ENCODE peak calls at places on chromosomes 13 and 19, in six cellular contexts. F, H, M, B, O and R are unnamed samples.

GRCh38 chr19:1450735-1451669 is 1.1 kb downstream of the APC2 start:
- DNase-seq in F (no peak), B (no peak), H (no peak), M (no peak), O (no peak), R (peak)

GRCh38 chr13:101757446-101758039 is 305.1 kb downstream of the ITGBL1 start:
- DNase-seq in O (peak), F (no peak), M (peak), B (peak), H (peak), R (peak)

GRCh38 chr13:113110048-113110851 is 4.7 kb downstream of the F7 start:
- DNase-seq in O (peak), F (no peak), M (no peak), H (peak), B (no peak), R (no peak)

GRCh38 chr19:47529018-47529742 is 14.3 kb upstream of the NAPA start:
- DNase-seq in B (no peak), H (no peak), M (no peak), O (no peak), F (no peak), R (no peak)

GRCh38 chr19:49442354-49442753 is 1.0 kb upstream of the SLC17A7 start:
- DNase-seq in H (no peak), B (no peak), F (no peak), O (no peak), M (no peak), R (no peak)

GRCh38 chr13:49374585-49375290 is 69.1 kb downstream of the CAB39L start:
- DNase-seq in F (no peak), B (peak), H (peak), M (no peak), O (peak), R (no peak)

GRCh38 chr13:28049880-28050871 is 50.2 kb downstream of the FLT3 start:
- DNase-seq in M (no peak), F (no peak), H (no peak), B (peak), O (no peak), R (no peak)

GRCh38 chr19:12163841-12164240 is 945 bp downstream of the ZNF136 start:
- DNase-seq in H (peak), M (no peak), F (no peak), B (no peak), O (no peak), R (no peak)

GRCh38 chr13:75724742-75725504 is 88.8 kb downstream of the LMO7 start:
- DNase-seq in O (no peak), M (peak), H (no peak), B (no peak), F (no peak), R (no peak)

GRCh38 chr13:30112602-30113435 is 194.5 kb downstream of the KATNAL1 start:
- DNase-seq in B (peak), O (peak), M (peak), H (peak), F (peak), R (peak)

GRCh38 chr19:57664269-57665127 is 4.2 kb upstream of the ZSCAN4 start:
- DNase-seq in F (peak), M (no peak), H (peak), B (no peak), O (peak), R (peak)

GRCh38 chr19:31286491-31286890 is 62.7 kb downstream of the TSHZ3 start:
- DNase-seq in H (no peak), B (no peak), O (no peak), F (no peak), M (no peak), R (no peak)

GRCh38 chr19:35126624-35126959 is 8.3 kb downstream of the LGI4 start:
- DNase-seq in B (no peak), H (no peak), O (peak), M (no peak), F (no peak), R (peak)

GRCh38 chr19:16612631-16613030 is 15.4 kb downstream of the MED26 start:
- DNase-seq in F (no peak), H (no peak), M (no peak), B (no peak), O (peak), R (no peak)

GRCh38 chr13:37009692-37010091 is 9.1 kb downstream of the EXOSC8 start:
- DNase-seq in B (no peak), M (no peak), H (no peak), F (no peak), O (no peak), R (no peak)

GRCh38 chr13:35474551-35474950 is 1.9 kb downstream of the MAB21L1 start:
- DNase-seq in M (no peak), H (no peak), B (no peak), O (no peak), F (no peak), R (no peak)

GRCh38 chr19:10238172-10238783 is 7.1 kb upstream of the S1PR2 start:
- DNase-seq in B (peak), H (peak), F (no peak), O (peak), M (peak), R (no peak)

GRCh38 chr13:37617162-37617561 is 18.6 kb upstream of the POSTN start:
- DNase-seq in H (peak), O (peak), F (no peak), M (no peak), B (no peak), R (no peak)

GRCh38 chr19:55461974-55462628 is 659 bp upstream of the ISOC2 start:
- DNase-seq in B (peak), O (peak), M (peak), F (no peak), H (peak), R (no peak)

GRCh38 chr13:111330211-111330610 is 9.8 kb downstream of the TEX29 start:
- DNase-seq in B (no peak), F (no peak), O (no peak), H (no peak), M (no peak), R (no peak)

GRCh38 chr19:5684694-5685430 is 4.0 kb downstream of the HSD11B1L start:
- DNase-seq in F (no peak), H (no peak), M (no peak), O (no peak), B (no peak), R (no peak)

GRCh38 chr13:113119166-113119821 is 3.3 kb upstream of the F10 start:
- DNase-seq in M (no peak), F (no peak), B (no peak), H (no peak), O (no peak), R (no peak)

GRCh38 chr13:37187110-37187509 is 81.6 kb upstream of the CSNK1A1L start:
- DNase-seq in M (no peak), F (no peak), B (no peak), O (peak), H (peak), R (no peak)

GRCh38 chr13:107205318-107206112 is 637.6 kb upstream of the ARGLU1 start:
- DNase-seq in F (peak), H (peak), O (peak), B (peak), M (peak), R (peak)

GRCh38 chr19:5115771-5116202 is 146.9 kb downstream of the KDM4B start:
- DNase-seq in F (no peak), H (peak), B (no peak), O (peak), M (no peak), R (no peak)

GRCh38 chr19:4267101-4267900 is 11.8 kb upstream of the SHD start:
- DNase-seq in F (peak), O (peak), B (peak), M (peak), H (peak), R (no peak)

GRCh38 chr19:32543107-32543900 is 37.7 kb upstream of the PDCD5 start:
- DNase-seq in O (no peak), B (no peak), H (peak), F (no peak), M (no peak), R (no peak)

GRCh38 chr19:12828494-12828893 is 5.9 kb downstream of the RTBDN start:
- DNase-seq in B (peak), H (no peak), M (peak), F (no peak), O (peak), R (no peak)

GRCh38 chr19:54435551-54436016 is 13.4 kb upstream of the LENG8 start:
- DNase-seq in H (no peak), B (no peak), O (no peak), M (no peak), F (no peak), R (no peak)

GRCh38 chr19:54517483-54517882 is 14.9 kb downstream of the LAIR2 start:
- DNase-seq in H (peak), M (peak), B (peak), O (peak), F (peak), R (peak)

GRCh38 chr19:56838930-56839664 is 1.4 kb downstream of the PEG3 start:
- DNase-seq in M (no peak), B (no peak), O (peak), F (no peak), H (peak), R (peak)

GRCh38 chr13:31970237-31970930 is 61.2 kb upstream of the FRY start:
- DNase-seq in F (no peak), O (peak), M (no peak), H (peak), B (no peak), R (no peak)

GRCh38 chr13:110137677-110138008 is 169.3 kb downstream of the COL4A1 start:
- DNase-seq in F (no peak), H (no peak), M (peak), B (peak), O (peak), R (peak)